ENCODE peak calls at places on chromosomes 3 and 15, in ten cellular contexts. X is Peyer's patch, H is body of pancreas, F is uterus, B is breast epithelium, O is IMR-90, U is upper lobe of left lung, K is stomach, V is HCT116, R is adrenal gland. G is an unnamed sample.

GRCh38 chr3:46549989-46550388 is 16.1 kb downstream of the LRRC2 start:
- DNase-seq in F (no peak), B (no peak), H (no peak), U (no peak), K (no peak), X (no peak), R (no peak), O (no peak), V (no peak), G (no peak)

GRCh38 chr15:85582719-85583089 is 202.3 kb downstream of the AKAP13 start:
- DNase-seq in O (peak; percentile 46), K (peak; percentile 53), U (peak; percentile 71), R (peak; percentile 60), B (no peak), X (peak; percentile 92), H (peak; percentile 73), V (no peak), F (peak; percentile 66), G (peak; percentile 78)

GRCh38 chr3:60517134-60517533 is 734.1 kb downstream of the FHIT start:
- DNase-seq in U (no peak), X (no peak), R (no peak), V (no peak), H (no peak), K (no peak), B (no peak), O (no peak), F (no peak), G (no peak)

GRCh38 chr3:108394563-108394962 is 98.2 kb downstream of the HHLA2 start:
- DNase-seq in V (no peak), U (no peak), F (no peak), R (no peak), K (no peak), H (no peak), X (no peak), O (no peak), B (no peak), G (no peak)

GRCh38 chr3:152444029-152444641 is 175.4 kb downstream of the MBNL1 start:
- DNase-seq in V (peak; percentile 38), O (peak; percentile 73), K (no peak), B (no peak), X (no peak), F (no peak), H (no peak), U (no peak), R (no peak), G (no peak)

GRCh38 chr3:177735441-177735840 is 538.2 kb upstream of the TBL1XR1 start:
- DNase-seq in X (no peak), U (no peak), F (no peak), R (no peak), B (no peak), H (no peak), V (no peak), K (no peak), O (no peak), G (no peak)

GRCh38 chr3:106161236-106161635 is 292.4 kb upstream of the CBLB start:
- DNase-seq in F (no peak), V (no peak), B (no peak), H (no peak), K (no peak), O (no peak), X (no peak), R (no peak), U (no peak), G (no peak)

GRCh38 chr15:68272797-68273271 is 4.7 kb upstream of the FEM1B start:
- DNase-seq in K (no peak), F (peak; percentile 88), V (no peak), U (no peak), O (peak; percentile 86), B (no peak), X (no peak), H (no peak), R (no peak), G (no peak)

GRCh38 chr3:195250473-195251251 is 20.3 kb downstream of the XXYLT1 start:
- DNase-seq in V (no peak), B (no peak), H (no peak), K (no peak), O (no peak), U (no peak), X (peak; percentile 56), R (peak; percentile 34), F (peak; percentile 77), G (no peak)

GRCh38 chr3:161957467-161957866 is 460.9 kb downstream of the OTOL1 start:
- DNase-seq in K (no peak), R (no peak), X (no peak), U (no peak), H (no peak), B (no peak), F (no peak), O (peak; percentile 19), V (no peak), G (no peak)

GRCh38 chr3:51190199-51190598 is 194.9 kb upstream of the MANF start:
- DNase-seq in H (no peak), X (no peak), V (no peak), F (no peak), K (no peak), O (no peak), B (no peak), U (no peak), R (no peak), G (no peak)

GRCh38 chr15:91890614-91891013 is 37.1 kb downstream of the SLCO3A1 start:
- DNase-seq in B (no peak), U (no peak), R (peak; percentile 52), O (peak; percentile 54), F (no peak), X (no peak), K (no peak), H (no peak), V (peak; percentile 32), G (no peak)

GRCh38 chr15:39580630-39581500 is at the start of gene THBS1:
- DNase-seq in V (no peak), F (peak; percentile 95), K (peak; percentile 70), X (peak; percentile 89), U (peak; percentile 76), H (peak; percentile 88), O (peak; percentile 95), B (peak; percentile 82), R (peak; percentile 82), G (peak; percentile 73)

GRCh38 chr3:98012974-98013373 is 22.1 kb downstream of the GABRR3 start:
- DNase-seq in O (peak; percentile 60), X (no peak), B (no peak), K (no peak), R (no peak), V (no peak), H (no peak), U (no peak), F (no peak), G (no peak)

GRCh38 chr3:11705049-11705448 is 61.3 kb upstream of the VGLL4 start:
- DNase-seq in V (no peak), X (no peak), F (no peak), H (no peak), U (no peak), O (no peak), B (no peak), K (no peak), R (no peak), G (no peak)

GRCh38 chr15:70613259-70613658 is 150.1 kb downstream of the UACA start:
- DNase-seq in R (no peak), H (no peak), U (no peak), F (no peak), V (no peak), X (no peak), K (no peak), O (no peak), B (no peak), G (no peak)

GRCh38 chr15:29471757-29472156 is 202.1 kb upstream of the NSMCE3 start:
- DNase-seq in V (no peak), H (no peak), F (no peak), U (no peak), X (no peak), K (no peak), B (no peak), R (no peak), O (no peak), G (no peak)

DNA sequence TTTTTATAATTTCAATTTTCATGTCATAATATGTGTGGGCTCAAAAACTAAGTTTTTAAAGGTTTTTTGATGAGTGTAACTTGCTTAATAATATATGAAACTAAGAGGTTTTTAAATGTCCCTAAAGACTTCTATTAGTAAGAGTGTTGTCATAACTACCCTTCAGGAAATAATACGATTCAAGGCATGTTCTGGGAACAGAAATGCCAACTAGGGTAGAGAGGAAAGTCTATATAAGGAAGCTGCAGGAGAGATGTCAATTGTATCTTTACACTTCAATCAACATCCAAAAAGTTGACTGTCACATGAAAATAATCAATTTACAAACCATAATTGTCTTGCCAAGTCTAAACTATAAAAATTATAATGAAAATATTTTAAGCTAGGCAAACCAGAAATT is 76.3 kb downstream of the SMARCC1 start:
- DNase-seq in U (no peak), V (no peak), O (no peak), B (no peak), X (no peak), H (no peak), R (no peak), F (no peak), K (no peak), G (no peak)
- H3K36me3 ChIP-seq in U (peaks cover 86% of the 10 kb centered on the region), V (peaks cover 30% of the 10 kb centered on the region), O (peaks cover 47% of the 10 kb centered on the region), B (no peaks in the 10 kb centered on the region), X (no peaks in the 10 kb centered on the region), H (peaks cover 41% of the 10 kb centered on the region), R (no peaks in the 10 kb centered on the region), F (no peaks in the 10 kb centered on the region), K (peaks cover 97% of the 10 kb centered on the region), G (peaks cover 83% of the 10 kb centered on the region)

GRCh38 chr3:120742198-120743080 is at the start of the genes GTF2E1 and RABL3:
- DNase-seq in O (peak; percentile 100), H (peak; percentile 95), F (peak; percentile 98), U (peak; percentile 99), K (peak; percentile 98), R (peak; percentile 99), V (peak; percentile 99), B (peak; percentile 96), X (peak; percentile 99), G (peak; percentile 98)
- TF ChIP-seq POLR2A in O (peak; percentile 86), H (peak; percentile 41), F (no peak), U (no peak), K (no peak), R (peak; percentile 93), V (peak; percentile 57), B (peak; percentile 11), X (peak; percentile 70), G (peak; percentile 66)

GRCh38 chr15:100385300-100385699 is 43.5 kb upstream of the ADAMTS17 start:
- DNase-seq in H (no peak), R (no peak), V (no peak), U (no peak), K (no peak), B (no peak), O (no peak), X (no peak), F (no peak), G (no peak)

GRCh38 chr15:100384108-100384410 is 42.3 kb upstream of the ADAMTS17 start:
- DNase-seq in H (no peak), B (no peak), V (no peak), F (no peak), R (no peak), X (no peak), O (no peak), K (no peak), U (no peak), G (no peak)

GRCh38 chr15:100383302-100384107 is 41.7 kb upstream of the ADAMTS17 start:
- DNase-seq in B (no peak), R (peak; percentile 59), U (no peak), F (no peak), O (no peak), V (peak; percentile 8), K (no peak), X (no peak), H (peak; percentile 65), G (no peak)
- TF ChIP-seq CTCF in B (no peak), R (peak; percentile 47), U (peak; percentile 28), F (peak; percentile 48), O (peak; percentile 20), V (peak; percentile 49), K (peak; percentile 32), X (peak; percentile 43), H (peak; percentile 58), G (peak; percentile 27)

GRCh38 chr3:15217011-15217671 is 11.1 kb downstream of the CAPN7 start:
- DNase-seq in R (no peak), X (no peak), U (no peak), K (no peak), H (no peak), B (no peak), V (no peak), O (no peak), F (no peak), G (no peak)
- H3K36me3 ChIP-seq in R (no peaks in the 10 kb centered on the region), X (no peaks in the 10 kb centered on the region), U (peaks cover 87% of the 10 kb centered on the region), K (peaks cover 87% of the 10 kb centered on the region), H (peaks cover 23% of the 10 kb centered on the region), B (no peaks in the 10 kb centered on the region), V (peaks cover 24% of the 10 kb centered on the region), O (peaks cover 47% of the 10 kb centered on the region), F (no peaks in the 10 kb centered on the region), G (no peaks in the 10 kb centered on the region)

G was measured in gastrocnemius medialis.